ENCODE peak calls at places on chromosomes 11 and 22, in four cellular contexts. P is lower lobe of right lung, U is heart left ventricle, X is transverse colon. D is an unnamed sample.

GRCh38 chr11:2777871-2778629 is 78.3 kb upstream of the KCNQ1OT1 start:
- DNase-seq in P (peak; percentile 52), U (peak; percentile 57), X (no peak), D (peak; percentile 32)

GRCh38 chr11:44530413-44531115 is 34.9 kb upstream of the CD82 start:
- DNase-seq in P (no peak), U (no peak), X (no peak), D (no peak)

GRCh38 chr22:49599039-49599438 is 228.6 kb downstream of the BRD1 start:
- DNase-seq in P (peak; percentile 43), U (peak; percentile 57), X (peak; percentile 3), D (no peak)

GRCh38 chr11:34600339-34601084 is 20.4 kb upstream of the EHF start:
- DNase-seq in P (peak; percentile 52), U (no peak), X (peak; percentile 72), D (peak; percentile 87)

GRCh38 chr22:29342177-29342576 is 26.7 kb upstream of the RASL10A start:
- DNase-seq in P (no peak), U (no peak), X (no peak), D (no peak)

GRCh38 chr11:70692131-70692530 is 293.8 kb downstream of the CTTN start:
- DNase-seq in P (no peak), U (no peak), X (no peak), D (no peak)

GRCh38 chr11:112962854-112963367 is 1.7 kb downstream of the NCAM1 start:
- DNase-seq in P (peak; percentile 49), U (peak; percentile 80), X (peak; percentile 44), D (peak; percentile 72)

GRCh38 chr11:65803797-65804492 is 17.1 kb downstream of the OVOL1 start:
- DNase-seq in P (no peak), U (no peak), X (no peak), D (no peak)

GRCh38 chr22:46542011-46542985 is 4.9 kb upstream of the CELSR1 start:
- DNase-seq in P (peak; percentile 84), U (peak; percentile 89), X (peak; percentile 76), D (peak; percentile 80)

GRCh38 chr22:41305646-41306045 is 4.3 kb downstream of the ZC3H7B start:
- DNase-seq in P (no peak), U (no peak), X (no peak), D (no peak)

GRCh38 chr11:128741511-128741910 is 47.6 kb downstream of the FLI1 start:
- DNase-seq in P (no peak), U (no peak), X (no peak), D (no peak)

GRCh38 chr11:128749986-128750385 is 56.1 kb downstream of the FLI1 start:
- DNase-seq in P (no peak), U (no peak), X (no peak), D (no peak)

GRCh38 chr11:128741928-128742327 is 48.1 kb downstream of the FLI1 start:
- DNase-seq in P (no peak), U (no peak), X (no peak), D (no peak)

GRCh38 chr11:128747728-128748148 is 53.9 kb downstream of the FLI1 start:
- DNase-seq in P (no peak), U (no peak), X (no peak), D (no peak)

GRCh38 chr11:128745296-128746183 is 51.7 kb downstream of the FLI1 start:
- DNase-seq in P (no peak), U (no peak), X (no peak), D (no peak)
- H3K4me3 ChIP-seq in P (no peak overlapping the region), U (no peak overlapping the region), X (no peak overlapping the region), D (no peak overlapping the region)

GRCh38 chr11:111932605-111932938 is 4.6 kb upstream of the DIXDC1 start:
- DNase-seq in P (no peak), U (no peak), X (no peak), D (no peak)
- H3K9me3 ChIP-seq in P (no peaks in the 10 kb centered on the region), U (no peaks in the 10 kb centered on the region), X (no peaks in the 10 kb centered on the region), D (no peaks in the 10 kb centered on the region)

DNA sequence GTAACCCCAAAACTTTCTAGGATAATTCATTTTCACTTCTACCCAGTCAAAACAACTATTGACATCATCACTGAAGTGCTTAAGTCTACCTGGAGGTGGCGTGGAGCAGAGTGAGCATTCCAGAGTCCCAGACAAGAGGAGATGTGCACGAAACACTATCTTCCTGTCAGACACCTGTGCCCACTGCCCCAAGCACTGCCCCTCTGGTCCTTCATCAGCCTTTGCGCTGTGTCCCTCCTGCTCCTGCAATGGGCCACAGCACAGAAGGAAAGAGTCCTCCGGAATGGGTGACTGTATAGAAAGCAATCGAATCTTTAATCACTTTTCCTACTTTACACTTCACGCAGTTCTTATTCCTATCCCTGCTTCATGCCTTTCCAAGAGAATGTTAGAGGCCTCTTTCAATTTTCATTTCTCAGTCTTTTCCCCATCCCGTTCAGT is 512 bp upstream of the GRIA4 start:
- DNase-seq in P (no peak), U (no peak), X (no peak), D (no peak)
- H3K4me3 ChIP-seq in P (no peak overlapping the region), U (no peak overlapping the region), X (no peak overlapping the region), D (peak overlapping the region; percentile 49)

GRCh38 chr11:37177721-37178120 is 579.7 kb upstream of the RAG2 start:
- DNase-seq in P (no peak), U (no peak), X (no peak), D (no peak)
- H3K9me3 ChIP-seq in P (no peaks in the 10 kb centered on the region), U (no peaks in the 10 kb centered on the region), X (no peaks in the 10 kb centered on the region), D (peaks cover 10% of the 10 kb centered on the region)

D was measured in stomach.